ENCODE peak calls at places on chromosomes 16 and 17, in seven cellular contexts. One of them, this sample, is unnamed.

GRCh38 chr16:87336850-87337240 is 19.7 kb upstream of the C16orf95 start:
- DNase-seq in COLO829: no peak
- DNase-seq in C1 segment of cervical spinal cord: no peak
- DNase-seq in fibroblast of lung: no peak
- DNase-seq in stomach: no peak
- DNase-seq in HTR-8/SVneo: no peak
- DNase-seq in psoas muscle: peak
- DNase-seq in this sample: no peak

GRCh38 chr17:49952209-49952911 is 16.6 kb upstream of the DLX4 start:
- DNase-seq in COLO829: peak
- DNase-seq in C1 segment of cervical spinal cord: peak
- DNase-seq in fibroblast of lung: peak
- DNase-seq in stomach: peak
- DNase-seq in HTR-8/SVneo: peak
- DNase-seq in psoas muscle: peak
- DNase-seq in this sample: no peak

GRCh38 chr17:66507103-66507923 is 204.9 kb downstream of the PRKCA start:
- DNase-seq in COLO829: no peak
- DNase-seq in C1 segment of cervical spinal cord: no peak
- DNase-seq in fibroblast of lung: peak
- DNase-seq in stomach: no peak
- DNase-seq in HTR-8/SVneo: peak
- DNase-seq in psoas muscle: no peak
- DNase-seq in this sample: peak

GRCh38 chr16:19517424-19518089 is 4.3 kb downstream of the GDE1 start:
- DNase-seq in COLO829: no peak
- DNase-seq in C1 segment of cervical spinal cord: no peak
- DNase-seq in fibroblast of lung: peak
- DNase-seq in stomach: no peak
- DNase-seq in HTR-8/SVneo: no peak
- DNase-seq in psoas muscle: no peak
- DNase-seq in this sample: no peak

GRCh38 chr17:30503558-30503957 is 26.4 kb downstream of the GOSR1 start:
- DNase-seq in COLO829: no peak
- DNase-seq in C1 segment of cervical spinal cord: no peak
- DNase-seq in fibroblast of lung: no peak
- DNase-seq in stomach: no peak
- DNase-seq in HTR-8/SVneo: no peak
- DNase-seq in psoas muscle: no peak
- DNase-seq in this sample: no peak

GRCh38 chr17:49003557-49004511 is 6.6 kb downstream of the IGF2BP1 start:
- DNase-seq in COLO829: no peak
- DNase-seq in C1 segment of cervical spinal cord: no peak
- DNase-seq in fibroblast of lung: peak
- DNase-seq in stomach: no peak
- DNase-seq in HTR-8/SVneo: peak
- DNase-seq in psoas muscle: no peak
- DNase-seq in this sample: no peak

GRCh38 chr17:79080761-79081290 is 6.2 kb downstream of the ENGASE start:
- DNase-seq in COLO829: no peak
- DNase-seq in C1 segment of cervical spinal cord: no peak
- DNase-seq in fibroblast of lung: no peak
- DNase-seq in stomach: no peak
- DNase-seq in HTR-8/SVneo: no peak
- DNase-seq in psoas muscle: peak
- DNase-seq in this sample: no peak

GRCh38 chr16:9122342-9122741 is 30.9 kb downstream of the HAPSTR1 start:
- DNase-seq in COLO829: no peak
- DNase-seq in C1 segment of cervical spinal cord: no peak
- DNase-seq in fibroblast of lung: no peak
- DNase-seq in stomach: no peak
- DNase-seq in HTR-8/SVneo: no peak
- DNase-seq in psoas muscle: no peak
- DNase-seq in this sample: no peak

GRCh38 chr17:11598274-11599221 is at the start of gene DNAH9:
- DNase-seq in COLO829: peak
- DNase-seq in C1 segment of cervical spinal cord: peak
- DNase-seq in fibroblast of lung: peak
- DNase-seq in stomach: peak
- DNase-seq in HTR-8/SVneo: no peak
- DNase-seq in psoas muscle: peak
- DNase-seq in this sample: peak

GRCh38 chr16:68399456-68399855 is 48.9 kb downstream of the SMPD3 start:
- DNase-seq in COLO829: no peak
- DNase-seq in C1 segment of cervical spinal cord: no peak
- DNase-seq in fibroblast of lung: peak
- DNase-seq in stomach: no peak
- DNase-seq in HTR-8/SVneo: no peak
- DNase-seq in psoas muscle: no peak
- DNase-seq in this sample: no peak

GRCh38 chr17:42459256-42459982 is 741 bp downstream of the ATP6V0A1 start:
- DNase-seq in COLO829: peak
- DNase-seq in C1 segment of cervical spinal cord: peak
- DNase-seq in fibroblast of lung: peak
- DNase-seq in stomach: peak
- DNase-seq in HTR-8/SVneo: peak
- DNase-seq in psoas muscle: peak
- DNase-seq in this sample: peak

GRCh38 chr17:29005936-29006438 is at the start of gene SEZ6:
- DNase-seq in COLO829: peak
- DNase-seq in C1 segment of cervical spinal cord: peak
- DNase-seq in fibroblast of lung: peak
- DNase-seq in stomach: peak
- DNase-seq in HTR-8/SVneo: peak
- DNase-seq in psoas muscle: peak
- DNase-seq in this sample: peak

GRCh38 chr17:55266051-55266957 is 1.5 kb downstream of the HLF start:
- DNase-seq in COLO829: no peak
- DNase-seq in C1 segment of cervical spinal cord: no peak
- DNase-seq in fibroblast of lung: no peak
- DNase-seq in stomach: no peak
- DNase-seq in HTR-8/SVneo: no peak
- DNase-seq in psoas muscle: no peak
- DNase-seq in this sample: no peak